ENCODE peak calls at places on chromosomes 13 and 19, in six cellular contexts. S, U, B, J, L and V are unnamed samples.

GRCh38 chr13:36509369-36509768 is 77.1 kb downstream of the CCNA1 start:
- DNase-seq in S (no peak), U (no peak), B (no peak), J (no peak), L (no peak), V (peak; percentile 26)

GRCh38 chr19:33799507-33799906 is 2.8 kb downstream of the KCTD15 start:
- DNase-seq in S (no peak), U (no peak), B (no peak), J (no peak), L (no peak), V (no peak)

GRCh38 chr13:45817833-45818232 is 33.7 kb downstream of the SIAH3 start:
- DNase-seq in S (no peak), U (no peak), B (no peak), J (no peak), L (no peak), V (no peak)

GRCh38 chr13:80473695-80474094 is 132.8 kb upstream of the SPRY2 start:
- DNase-seq in S (peak; percentile 12), U (no peak), B (no peak), J (no peak), L (peak; percentile 33), V (peak; percentile 91)

GRCh38 chr13:30186644-30187431 is 120.5 kb downstream of the KATNAL1 start:
- DNase-seq in S (no peak), U (no peak), B (no peak), J (no peak), L (no peak), V (no peak)

GRCh38 chr19:44548736-44549135 is 19.3 kb upstream of the CEACAM20 start:
- DNase-seq in S (peak; percentile 92), U (no peak), B (no peak), J (no peak), L (no peak), V (no peak)

GRCh38 chr13:76943646-76944045 is 4.7 kb upstream of the ACOD1 start:
- DNase-seq in S (no peak), U (no peak), B (no peak), J (no peak), L (no peak), V (no peak)

GRCh38 chr19:3501780-3502179 is 1.3 kb upstream of the DOHH start:
- DNase-seq in S (no peak), U (no peak), B (no peak), J (no peak), L (no peak), V (no peak)